ENCODE peak calls at places on chromosomes 1 and 21, in seven cellular contexts. H, F, E, N, T, Y and K are unnamed samples.

GRCh38 chr1:54380285-54380882 is 25.8 kb downstream of the SSBP3 start:
- DNase-seq in F (no peak), H (no peak), T (no peak), N (no peak), E (no peak), Y (no peak), K (no peak)

GRCh38 chr1:103180660-103181059 is 72.3 kb upstream of the COL11A1 start:
- DNase-seq in Y (no peak), H (peak), N (no peak), E (no peak), F (no peak), T (peak), K (no peak)

GRCh38 chr1:201358596-201358995 is 18.9 kb downstream of the TNNT2 start:
- DNase-seq in N (no peak), T (peak), E (no peak), H (peak), F (no peak), Y (no peak), K (no peak)

GRCh38 chr1:32031578-32032286 is 18.1 kb downstream of the KHDRBS1 start:
- DNase-seq in F (no peak), E (no peak), T (peak), Y (no peak), H (peak), N (no peak), K (no peak)

GRCh38 chr1:19003371-19004290 is 47.2 kb upstream of the IFFO2 start:
- DNase-seq in F (no peak), E (no peak), Y (no peak), N (no peak), H (peak), T (no peak), K (no peak)

GRCh38 chr1:201110138-201110537 is 2.1 kb downstream of the CACNA1S start:
- DNase-seq in T (no peak), N (no peak), E (no peak), Y (no peak), F (no peak), H (no peak), K (no peak)

GRCh38 chr1:63621698-63622097 is 28.5 kb downstream of the PGM1 start:
- DNase-seq in N (no peak), E (no peak), Y (no peak), H (peak), T (no peak), F (no peak), K (peak)

GRCh38 chr1:158179301-158180041 is 1.2 kb upstream of the CD1D start:
- DNase-seq in E (no peak), N (no peak), H (no peak), Y (no peak), T (no peak), F (no peak), K (no peak)

GRCh38 chr21:45892156-45892919 is 89.2 kb upstream of the COL6A1 start:
- DNase-seq in Y (peak), E (peak), N (no peak), H (no peak), F (no peak), T (no peak), K (peak)

GRCh38 chr1:30147188-30147587 is 576.2 kb downstream of the MATN1 start:
- DNase-seq in Y (no peak), E (no peak), T (no peak), F (no peak), N (no peak), H (no peak), K (no peak)

GRCh38 chr1:1332774-1333480 is 1.8 kb downstream of the TAS1R3 start:
- DNase-seq in F (no peak), T (no peak), E (no peak), H (no peak), N (no peak), Y (no peak), K (no peak)

GRCh38 chr1:3002349-3003038 is 18.8 kb upstream of the ACTRT2 start:
- DNase-seq in E (no peak), N (no peak), T (no peak), Y (no peak), F (no peak), H (no peak), K (no peak)

GRCh38 chr1:67787746-67788145 is 45.5 kb downstream of the GNG12 start:
- DNase-seq in H (no peak), Y (no peak), F (no peak), N (no peak), T (peak), E (no peak), K (no peak)

GRCh38 chr1:36555041-36555440 is 72.3 kb upstream of the CSF3R start:
- DNase-seq in F (no peak), E (no peak), Y (no peak), N (no peak), T (no peak), H (no peak), K (no peak)

GRCh38 chr21:39938086-39938611 is 70.9 kb downstream of the PCP4 start:
- DNase-seq in N (no peak), T (no peak), Y (no peak), E (peak), F (no peak), H (no peak), K (peak)

GRCh38 chr21:27498025-27498424 is 531.1 kb upstream of the ADAMTS5 start:
- DNase-seq in H (no peak), F (no peak), N (no peak), Y (no peak), T (peak), E (no peak), K (no peak)

GRCh38 chr1:34858901-34859441 is 578 bp downstream of the SMIM12 start:
- DNase-seq in N (peak), Y (no peak), H (peak), T (peak), E (no peak), F (peak), K (no peak)

GRCh38 chr1:172581779-172582178 is 48.8 kb downstream of the SUCO start:
- DNase-seq in T (peak), Y (no peak), E (no peak), H (peak), N (no peak), F (no peak), K (no peak)